ENCODE peak calls at places on chromosomes 4 and X, in six cellular contexts. R, A, I, D, X and K are unnamed samples.

GRCh38 chr4:5133201-5133600 is 81.9 kb downstream of the STK32B start:
- DNase-seq in D (no peak), A (no peak), I (no peak), R (no peak), X (no peak), K (no peak)

GRCh38 chrX:108811891-108812290 is 75.5 kb upstream of the IRS4 start:
- DNase-seq in D (no peak), X (no peak), R (no peak), I (no peak), A (no peak), K (no peak)

GRCh38 chr4:54668031-54668611 is 10.4 kb downstream of the KIT start:
- DNase-seq in I (no peak), A (no peak), X (no peak), D (no peak), R (no peak), K (no peak)

GRCh38 chrX:97637289-97637688 is 753.6 kb downstream of the RPA4 start:
- DNase-seq in R (no peak), D (no peak), X (no peak), A (no peak), I (peak; percentile 7), K (no peak)

GRCh38 chr4:170145120-170145519 is 55.4 kb upstream of the AADAT start:
- DNase-seq in A (no peak), I (no peak), X (no peak), D (no peak), R (no peak), K (no peak)

GRCh38 chrX:17082831-17083230 is 136.4 kb downstream of the REPS2 start:
- DNase-seq in X (peak; percentile 25), A (no peak), D (no peak), R (no peak), I (no peak), K (no peak)

GRCh38 chr4:137700072-137700471 is 167.8 kb upstream of the PCDH18 start:
- DNase-seq in A (peak; percentile 71), D (no peak), R (no peak), I (no peak), X (peak; percentile 6), K (no peak)

GRCh38 chr4:37664696-37665095 is 21.5 kb downstream of the RELL1 start:
- DNase-seq in R (no peak), A (no peak), X (no peak), D (no peak), I (no peak), K (no peak)

GRCh38 chr4:161320377-161320776 is 843.4 kb downstream of the FSTL5 start:
- DNase-seq in D (no peak), R (no peak), X (peak; percentile 1), I (no peak), A (peak; percentile 6), K (no peak)

GRCh38 chr4:187304131-187304530 is 580.5 kb upstream of the FAT1 start:
- DNase-seq in R (no peak), D (no peak), A (no peak), I (no peak), X (no peak), K (no peak)

GRCh38 chrX:21666679-21667078 is 8.5 kb upstream of the KLHL34 start:
- DNase-seq in R (no peak), A (no peak), D (no peak), I (no peak), X (peak; percentile 14), K (no peak)

GRCh38 chr4:74157743-74158560 is at the start of gene MTHFD2L:
- DNase-seq in A (peak; percentile 98), R (peak; percentile 97), X (peak; percentile 97), D (peak; percentile 97), I (peak; percentile 97), K (peak; percentile 98)

GRCh38 chr4:3660086-3660927 is 105.9 kb upstream of the ADRA2C start:
- DNase-seq in X (no peak), D (no peak), I (no peak), A (no peak), R (no peak), K (no peak)

DNA sequence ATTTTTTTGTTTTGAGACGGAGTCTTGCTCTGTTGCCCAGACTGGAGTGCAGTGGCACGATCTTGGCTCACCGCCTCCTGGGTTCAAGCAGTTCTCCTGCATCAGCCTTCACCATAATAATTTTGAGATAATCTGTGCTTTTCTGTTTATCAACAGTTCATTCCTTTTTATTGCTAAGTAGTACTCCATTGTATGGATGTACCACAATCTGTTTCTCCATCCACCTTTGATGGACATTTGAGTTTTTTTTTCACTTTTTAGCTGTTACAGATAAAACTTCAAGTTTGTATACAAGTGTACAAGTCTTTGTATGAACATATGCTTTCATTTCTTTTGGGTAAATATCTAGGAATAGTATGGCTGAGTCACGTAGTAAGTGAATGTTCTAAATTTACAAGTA is 9.0 kb downstream of the FUNDC2 start:
- DNase-seq in R (no peak), X (no peak), A (no peak), I (no peak), D (no peak), K (no peak)
- H3K36me3 ChIP-seq in R (peaks cover 7% of the 10 kb centered on the region), X (peaks cover 7% of the 10 kb centered on the region), A (peaks cover 9% of the 10 kb centered on the region), I (peaks cover 4% of the 10 kb centered on the region), D (no peaks in the 10 kb centered on the region), K (peaks cover 10% of the 10 kb centered on the region)

DNA sequence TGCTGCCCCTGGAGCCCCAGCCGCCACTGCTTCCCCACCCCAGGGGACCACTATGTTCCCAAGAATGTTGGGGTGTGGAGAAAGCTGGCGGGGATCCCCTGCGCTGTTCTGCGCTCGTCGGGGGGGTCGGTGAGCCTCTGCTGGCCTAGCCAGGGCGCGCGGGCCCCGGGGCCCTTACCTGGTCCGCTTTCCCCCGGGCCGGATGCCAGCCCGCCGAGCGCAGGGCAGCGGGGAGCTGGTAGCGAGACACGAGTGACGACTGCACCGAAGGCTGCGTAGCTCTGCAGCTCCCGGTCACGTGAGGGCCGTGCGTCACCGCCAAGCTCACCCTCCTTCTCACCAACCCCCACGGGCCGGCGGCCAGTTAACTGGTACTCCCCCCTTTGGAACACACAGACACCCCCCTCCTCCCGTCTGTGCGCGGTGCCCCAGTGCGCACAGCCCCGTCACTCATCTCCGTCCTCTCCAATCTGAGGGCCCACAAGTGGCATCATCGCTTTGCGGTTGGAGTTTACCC is at the start of gene BEX1:
- DNase-seq in X (peak; percentile 69), A (no peak), D (peak; percentile 79), R (no peak), I (peak; percentile 87), K (peak; percentile 63)
- H3K4me3 ChIP-seq in X (peak within 1 kb of the TSS; percentile 63), A (no peak within 1 kb of the TSS), D (no peak within 1 kb of the TSS), R (peak within 1 kb of the TSS; percentile 38), I (peak within 1 kb of the TSS; percentile 63), K (peak within 1 kb of the TSS; percentile 25)

DNA sequence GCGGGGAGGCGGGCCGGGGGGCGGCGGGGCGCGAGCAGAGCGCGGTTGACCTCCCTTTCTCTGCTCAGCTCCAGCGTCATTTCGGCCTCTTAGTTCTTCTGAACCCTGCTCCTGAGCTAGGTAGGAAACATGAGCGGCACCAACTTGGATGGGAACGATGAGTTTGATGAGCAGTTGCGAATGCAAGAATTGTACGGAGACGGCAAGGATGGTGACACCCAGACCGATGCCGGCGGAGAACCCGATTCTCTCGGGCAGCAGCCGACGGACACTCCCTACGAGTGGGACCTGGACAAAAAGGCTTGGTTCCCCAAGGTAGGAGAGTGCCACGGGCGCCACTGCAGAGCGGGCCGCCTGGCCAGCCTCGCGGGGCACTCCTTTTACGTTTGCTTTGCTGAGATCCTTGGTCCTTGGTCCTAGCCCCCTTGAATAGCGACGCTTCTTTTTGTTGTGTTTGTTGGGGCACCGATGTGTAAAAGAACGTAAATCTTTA is at the start of gene HTATSF1:
- DNase-seq in R (peak; percentile 61), D (no peak), X (no peak), A (no peak), I (no peak), K (no peak)
- H3K36me3 ChIP-seq in R (no peaks in the 10 kb centered on the region), D (no peaks in the 10 kb centered on the region), X (peaks cover 19% of the 10 kb centered on the region), A (peaks cover 24% of the 10 kb centered on the region), I (peaks cover 15% of the 10 kb centered on the region), K (peaks cover 27% of the 10 kb centered on the region)

GRCh38 chrX:104318330-104319009 is 63.7 kb upstream of the ESX1 start:
- DNase-seq in R (no peak), A (no peak), I (peak; percentile 50), X (peak; percentile 77), D (no peak), K (no peak)
- H3K4me3 ChIP-seq in R (no peak overlapping the region), A (no peak overlapping the region), I (no peak overlapping the region), X (no peak overlapping the region), D (no peak overlapping the region), K (no peak overlapping the region)

GRCh38 chr4:26296514-26296913 is 24.3 kb upstream of the RBPJ start:
- DNase-seq in D (no peak), I (no peak), X (no peak), R (no peak), A (no peak), K (no peak)
- H3K36me3 ChIP-seq in D (no peaks in the 10 kb centered on the region), I (no peaks in the 10 kb centered on the region), X (no peaks in the 10 kb centered on the region), R (no peaks in the 10 kb centered on the region), A (no peaks in the 10 kb centered on the region), K (no peaks in the 10 kb centered on the region)

GRCh38 chr4:55903577-55903976 is 45.2 kb upstream of the CEP135 start:
- DNase-seq in D (no peak), A (no peak), I (no peak), X (no peak), R (no peak), K (no peak)
- H3K4me3 ChIP-seq in D (no peak overlapping the region), A (no peak overlapping the region), I (no peak overlapping the region), X (no peak overlapping the region), R (no peak overlapping the region), K (no peak overlapping the region)

DNA sequence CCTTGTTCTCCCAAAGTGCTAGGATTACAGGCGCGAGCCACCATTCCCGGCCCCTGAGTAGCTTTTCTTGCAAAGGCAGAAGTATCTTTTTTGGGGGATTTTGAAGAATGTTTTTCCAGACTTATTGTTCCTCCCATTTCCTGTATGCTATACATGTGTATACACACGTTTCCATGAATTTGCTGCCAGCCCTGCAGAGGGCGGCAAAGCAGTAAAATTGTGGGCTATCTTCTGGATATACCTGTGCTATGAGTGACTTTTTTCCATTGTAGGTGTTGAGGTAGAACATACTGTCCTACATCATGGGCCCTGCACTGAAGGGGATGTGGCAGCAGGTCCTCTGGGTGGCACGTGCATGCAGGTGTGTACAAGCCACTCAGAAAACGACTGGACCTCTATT is 16.9 kb upstream of the MED28 start:
- DNase-seq in I (peak; percentile 8), A (no peak), D (no peak), X (peak; percentile 23), R (no peak), K (no peak)
- H3K36me3 ChIP-seq in I (peaks cover 25% of the 10 kb centered on the region), A (peaks cover 92% of the 10 kb centered on the region), D (peaks cover 36% of the 10 kb centered on the region), X (peaks cover 20% of the 10 kb centered on the region), R (peaks cover 50% of the 10 kb centered on the region), K (peaks cover 100% of the 10 kb centered on the region)